ENCODE peak calls at places on chromosome 2, in eight cellular contexts. T, G, D, N, U, O, E and C are unnamed samples.

GRCh38 chr2:200486529-200486928 is 23.3 kb downstream of the KCTD18 start:
- DNase-seq in T (no peak), G (no peak), D (no peak), N (no peak), U (no peak), O (no peak), E (no peak), C (no peak)

GRCh38 chr2:25347205-25347815 is 5.6 kb upstream of the DNMT3A start:
- DNase-seq in T (no peak), G (no peak), D (no peak), N (no peak), U (no peak), O (no peak), E (no peak), C (no peak)

GRCh38 chr2:110806053-110806452 is 73.7 kb downstream of the ACOXL start:
- DNase-seq in T (no peak), G (no peak), D (no peak), N (no peak), U (no peak), O (no peak), E (no peak), C (no peak)

GRCh38 chr2:152396051-152396511 is 61.1 kb downstream of the FMNL2 start:
- DNase-seq in T (no peak), G (no peak), D (no peak), N (no peak), U (no peak), O (no peak), E (no peak), C (no peak)

GRCh38 chr2:112765251-112765650 is 842 bp upstream of the CKAP2L start:
- DNase-seq in T (no peak), G (no peak), D (no peak), N (no peak), U (no peak), O (no peak), E (no peak), C (no peak)

GRCh38 chr2:233798335-233799086 is 20.4 kb downstream of the MROH2A start:
- DNase-seq in T (no peak), G (no peak), D (no peak), N (no peak), U (peak; percentile 48), O (no peak), E (no peak), C (no peak)

GRCh38 chr2:17877811-17878221 is 651 bp upstream of the KCNS3 start:
- DNase-seq in T (no peak), G (peak; percentile 15), D (no peak), N (peak; percentile 30), U (no peak), O (no peak), E (no peak), C (no peak)

GRCh38 chr2:234725528-234726264 is 226.1 kb upstream of the SH3BP4 start:
- DNase-seq in T (no peak), G (no peak), D (no peak), N (no peak), U (no peak), O (no peak), E (no peak), C (no peak)

GRCh38 chr2:239098288-239098970 is 250.5 kb downstream of the TWIST2 start:
- DNase-seq in T (no peak), G (no peak), D (no peak), N (no peak), U (no peak), O (no peak), E (no peak), C (no peak)

GRCh38 chr2:72148391-72148974 is 821 bp upstream of the CYP26B1 start:
- DNase-seq in T (no peak), G (no peak), D (no peak), N (no peak), U (no peak), O (no peak), E (no peak), C (peak; percentile 14)

GRCh38 chr2:173866858-173867620 is 98.1 kb downstream of the SP3 start:
- DNase-seq in T (peak; percentile 42), G (peak; percentile 19), D (no peak), N (no peak), U (no peak), O (peak; percentile 15), E (no peak), C (no peak)

GRCh38 chr2:17915099-17915498 is 36.6 kb downstream of the KCNS3 start:
- DNase-seq in T (no peak), G (no peak), D (no peak), N (no peak), U (no peak), O (no peak), E (no peak), C (no peak)

GRCh38 chr2:143975216-143975615 is 544.7 kb downstream of the ZEB2 start:
- DNase-seq in T (no peak), G (no peak), D (no peak), N (no peak), U (no peak), O (no peak), E (no peak), C (no peak)

GRCh38 chr2:73006969-73007710 is 64.4 kb downstream of the SFXN5 start:
- DNase-seq in T (no peak), G (no peak), D (no peak), N (no peak), U (peak; percentile 19), O (no peak), E (no peak), C (no peak)

GRCh38 chr2:40431600-40431955 is 20.3 kb downstream of the SLC8A1 start:
- DNase-seq in T (no peak), G (no peak), D (peak; percentile 39), N (peak; percentile 50), U (peak; percentile 70), O (no peak), E (no peak), C (peak; percentile 58)

GRCh38 chr2:128372621-128373341 is 54.1 kb upstream of the HS6ST1 start:
- DNase-seq in T (no peak), G (no peak), D (no peak), N (peak; percentile 7), U (peak; percentile 60), O (no peak), E (no peak), C (no peak)

GRCh38 chr2:173229086-173229485 is 125.6 kb upstream of the CDCA7 start:
- DNase-seq in T (no peak), G (no peak), D (no peak), N (no peak), U (no peak), O (no peak), E (no peak), C (no peak)

GRCh38 chr2:201932511-201932910 is 101.1 kb upstream of the FZD7 start:
- DNase-seq in T (no peak), G (no peak), D (no peak), N (no peak), U (no peak), O (no peak), E (no peak), C (no peak)

GRCh38 chr2:31037058-31037457 is 101.2 kb downstream of the GALNT14 start:
- DNase-seq in T (no peak), G (no peak), D (no peak), N (no peak), U (no peak), O (no peak), E (no peak), C (no peak)

GRCh38 chr2:31032475-31032874 is 105.8 kb downstream of the GALNT14 start:
- DNase-seq in T (no peak), G (no peak), D (no peak), N (no peak), U (no peak), O (no peak), E (no peak), C (no peak)

GRCh38 chr2:31033032-31033431 is 105.2 kb downstream of the GALNT14 start:
- DNase-seq in T (no peak), G (no peak), D (no peak), N (no peak), U (no peak), O (no peak), E (no peak), C (no peak)

DNA sequence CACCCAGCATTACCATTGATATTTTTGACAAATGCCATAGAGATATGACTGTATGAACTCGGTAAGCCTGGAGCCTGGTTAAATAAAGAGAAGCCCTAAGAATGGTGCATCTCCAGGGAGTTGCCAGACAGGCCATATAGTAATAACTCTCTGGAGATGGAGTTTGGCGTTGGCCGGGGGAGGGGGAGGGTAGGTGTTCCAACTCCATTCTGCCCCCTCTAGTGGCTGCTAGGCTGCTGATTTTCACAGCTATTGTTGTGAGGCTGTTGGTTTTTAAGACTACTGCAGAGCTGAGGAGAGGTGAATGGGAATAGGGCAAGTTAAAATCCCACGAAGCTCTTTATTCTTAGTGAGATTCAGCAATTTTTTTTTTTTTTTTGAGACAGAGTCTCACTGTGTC is 99.9 kb downstream of the GALNT14 start:
- DNase-seq in T (no peak), G (no peak), D (no peak), N (no peak), U (no peak), O (no peak), E (no peak), C (no peak)
- H3K9me3 ChIP-seq in T (no peaks in the 10 kb centered on the region), G (peaks cover 21% of the 10 kb centered on the region), D (no peaks in the 10 kb centered on the region), N (peaks cover 16% of the 10 kb centered on the region), U (peaks cover 15% of the 10 kb centered on the region), O (no peaks in the 10 kb centered on the region), E (peaks cover 20% of the 10 kb centered on the region), C (peaks cover 37% of the 10 kb centered on the region)

DNA sequence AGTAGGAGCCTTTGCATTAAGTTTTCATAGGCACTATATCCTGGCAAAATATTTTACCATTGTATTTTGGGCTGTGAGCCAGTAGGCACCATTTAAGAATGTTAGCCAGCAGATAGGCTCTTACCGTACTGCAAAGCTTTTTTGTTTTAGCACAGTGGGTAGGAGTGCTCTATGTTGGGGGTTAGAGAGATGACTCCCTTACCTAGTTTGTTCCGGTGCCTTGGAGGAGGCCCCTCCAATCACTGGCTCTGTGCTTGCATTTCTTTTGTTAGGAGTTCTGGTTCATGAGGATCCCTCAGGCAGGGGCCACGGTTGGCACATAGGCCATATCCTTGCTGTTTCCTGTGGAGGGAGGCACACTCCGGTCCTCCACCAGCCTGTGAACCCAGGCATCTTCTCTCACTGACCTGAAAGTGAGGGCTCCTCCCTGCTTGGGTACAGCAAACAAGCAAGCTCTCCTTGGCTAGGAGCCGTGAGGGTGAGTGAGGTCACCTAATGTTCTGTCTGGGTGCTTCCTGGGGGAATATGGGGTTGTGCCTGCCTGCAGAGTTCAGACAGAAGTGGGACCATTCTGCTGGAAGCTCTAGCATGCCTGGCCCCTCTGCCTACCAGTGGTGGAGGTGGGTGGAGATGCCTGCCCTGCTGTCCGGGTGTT is 29.8 kb downstream of the LTBP1 start:
- DNase-seq in T (no peak), G (no peak), D (no peak), N (no peak), U (no peak), O (no peak), E (no peak), C (no peak)
- H3K9me3 ChIP-seq in T (no peaks in the 10 kb centered on the region), G (no peaks in the 10 kb centered on the region), D (peaks cover 7% of the 10 kb centered on the region), N (no peaks in the 10 kb centered on the region), U (no peaks in the 10 kb centered on the region), O (no peaks in the 10 kb centered on the region), E (peaks cover 15% of the 10 kb centered on the region), C (no peaks in the 10 kb centered on the region)

GRCh38 chr2:213451542-213452256 is 167.4 kb downstream of the SPAG16 start:
- DNase-seq in T (no peak), G (no peak), D (no peak), N (no peak), U (no peak), O (no peak), E (no peak), C (no peak)

GRCh38 chr2:213455316-213456008 is 171.2 kb downstream of the SPAG16 start:
- DNase-seq in T (no peak), G (no peak), D (no peak), N (no peak), U (no peak), O (no peak), E (no peak), C (no peak)
- H3K9me3 ChIP-seq in T (no peaks in the 10 kb centered on the region), G (peaks cover under 1% of the 10 kb centered on the region), D (no peaks in the 10 kb centered on the region), N (no peaks in the 10 kb centered on the region), U (no peaks in the 10 kb centered on the region), O (no peaks in the 10 kb centered on the region), E (no peaks in the 10 kb centered on the region), C (no peaks in the 10 kb centered on the region)

GRCh38 chr2:86543335-86543734 is 19.9 kb downstream of the CHMP3 start:
- DNase-seq in T (no peak), G (no peak), D (no peak), N (no peak), U (no peak), O (no peak), E (no peak), C (no peak)
- H3K9me3 ChIP-seq in T (no peaks in the 10 kb centered on the region), G (no peaks in the 10 kb centered on the region), D (peaks cover 15% of the 10 kb centered on the region), N (no peaks in the 10 kb centered on the region), U (no peaks in the 10 kb centered on the region), O (no peaks in the 10 kb centered on the region), E (peaks cover 8% of the 10 kb centered on the region), C (no peaks in the 10 kb centered on the region)